ENCODE peak calls at places on chromosomes 7 and 10, in six cellular contexts. W is T-helper 1 cell; T is stimulated activated CD8-positive, alpha-beta memory T cell treated with anti-CD3 and anti-CD28 coated beads, Interleukin-7, amount 100 ng/mL, for 24 hours; X is brain microvascular endothelial cell; P is CD4-positive, alpha-beta memory T cell; S is NCI-H2171. C is an unnamed sample.

GRCh38 chr7:2968176-2968575 is 75.5 kb downstream of the CARD11 start:
- DNase-seq in W (no peak), T (no peak), X (no peak), P (no peak), S (no peak), C (no peak)

GRCh38 chr7:102117743-102118142 is 168.9 kb upstream of the SH2B2 start:
- DNase-seq in W (no peak), T (no peak), X (peak; percentile 89), P (no peak), S (no peak), C (no peak)

GRCh38 chr10:34918060-34918840 is 103.2 kb upstream of the PARD3 start:
- DNase-seq in W (no peak), T (no peak), X (no peak), P (no peak), S (no peak), C (no peak)

GRCh38 chr7:742791-743190 is 15.7 kb upstream of the PRKAR1B start:
- DNase-seq in W (no peak), T (no peak), X (no peak), P (no peak), S (no peak), C (no peak)

GRCh38 chr7:69067397-69067796 is 530.9 kb upstream of the AUTS2 start:
- DNase-seq in W (no peak), T (no peak), X (no peak), P (no peak), S (no peak), C (no peak)

GRCh38 chr10:91672021-91672608 is 39.2 kb upstream of the PPP1R3C start:
- DNase-seq in W (no peak), T (no peak), X (peak; percentile 22), P (no peak), S (peak; percentile 55), C (peak; percentile 20)

GRCh38 chr7:80135306-80136104 is 874 bp downstream of the GNAI1 start:
- DNase-seq in W (no peak), T (no peak), X (no peak), P (no peak), S (peak; percentile 36), C (no peak)

GRCh38 chr10:70274643-70275042 is 9.2 kb downstream of the NPFFR1 start:
- DNase-seq in W (no peak), T (no peak), X (peak; percentile 36), P (no peak), S (no peak), C (no peak)

GRCh38 chr7:146067880-146068279 is 48.7 kb upstream of the CNTNAP2 start:
- DNase-seq in W (no peak), T (no peak), X (no peak), P (no peak), S (no peak), C (no peak)

GRCh38 chr7:1466524-1467271 is 7.4 kb upstream of the MICALL2 start:
- DNase-seq in W (no peak), T (no peak), X (peak; percentile 45), P (no peak), S (no peak), C (no peak)

GRCh38 chr7:43136064-43136463 is 23.6 kb downstream of the HECW1 start:
- DNase-seq in W (no peak), T (no peak), X (no peak), P (no peak), S (no peak), C (no peak)

GRCh38 chr10:130333185-130333584 is 197.0 kb downstream of the GLRX3 start:
- DNase-seq in W (no peak), T (no peak), X (no peak), P (no peak), S (no peak), C (no peak)

GRCh38 chr7:22300839-22301238 is 56.1 kb downstream of the RAPGEF5 start:
- DNase-seq in W (no peak), T (no peak), X (no peak), P (no peak), S (no peak), C (no peak)

GRCh38 chr7:33707427-33707826 is 197.9 kb upstream of the BMPER start:
- DNase-seq in W (no peak), T (no peak), X (no peak), P (no peak), S (no peak), C (no peak)

GRCh38 chr7:69510114-69510513 is 88.2 kb upstream of the AUTS2 start:
- DNase-seq in W (no peak), T (no peak), X (no peak), P (no peak), S (no peak), C (no peak)

GRCh38 chr10:93150990-93151547 is 77.4 kb downstream of the CYP26A1 start:
- DNase-seq in W (no peak), T (no peak), X (no peak), P (no peak), S (no peak), C (no peak)